ENCODE peak calls at places on chromosomes 16 and 17, in eight cellular contexts. S is prostate gland, T is iPS DF 6.9, A is right cardiac atrium, N is ascending aorta, R is RWPE1, K is caudate nucleus, B is brain microvascular endothelial cell. C is an unnamed sample.

GRCh38 chr16:9260665-9261064 is 169.2 kb downstream of the HAPSTR1 start:
- DNase-seq in K (no peak), R (no peak), S (no peak), A (no peak), B (no peak), T (no peak), N (no peak), C (no peak)

GRCh38 chr16:73171380-73171779 is 123.5 kb upstream of the ZFHX3 start:
- DNase-seq in S (no peak), K (no peak), A (no peak), T (no peak), N (no peak), R (peak), B (no peak), C (no peak)

GRCh38 chr17:46184696-46185095 is 8.5 kb downstream of the KANSL1 start:
- DNase-seq in R (no peak), A (no peak), S (no peak), T (no peak), K (no peak), N (no peak), B (no peak), C (no peak)

GRCh38 chr16:69176033-69176780 is 10.8 kb upstream of the SNTB2 start:
- DNase-seq in K (no peak), R (no peak), S (no peak), B (peak), T (no peak), N (peak), A (no peak), C (peak)

GRCh38 chr17:81162491-81162890 is 2.8 kb upstream of the PVALEF start:
- DNase-seq in R (no peak), B (no peak), K (no peak), S (no peak), A (no peak), N (no peak), T (no peak), C (no peak)

GRCh38 chr16:30924086-30924714 is 828 bp downstream of the FBXL19 start:
- DNase-seq in A (peak), R (no peak), N (peak), B (no peak), S (no peak), T (no peak), K (no peak), C (no peak)

GRCh38 chr17:45411348-45412105 is 21.1 kb downstream of the ARHGAP27 start:
- DNase-seq in B (no peak), T (no peak), A (no peak), K (no peak), S (no peak), R (no peak), N (no peak), C (no peak)

GRCh38 chr16:2486645-2487516 is 12.0 kb downstream of the TBC1D24 start:
- DNase-seq in B (no peak), S (peak), T (no peak), K (no peak), A (peak), R (no peak), N (no peak), C (no peak)

GRCh38 chr17:44847581-44847980 is at the start of gene HIGD1B:
- DNase-seq in K (no peak), S (no peak), A (no peak), B (no peak), T (no peak), N (no peak), R (no peak), C (no peak)

GRCh38 chr16:1780677-1781072 is 1.7 kb downstream of the SPSB3 start:
- DNase-seq in N (no peak), B (no peak), T (no peak), K (no peak), S (no peak), A (peak), R (no peak), C (no peak)

GRCh38 chr17:75959046-75959838 is 18.4 kb upstream of the FBF1 start:
- DNase-seq in R (no peak), S (no peak), N (no peak), K (no peak), T (no peak), A (no peak), B (no peak), C (no peak)

GRCh38 chr17:2057130-2057713 is 2.3 kb downstream of the HIC1 start:
- DNase-seq in A (no peak), R (no peak), K (no peak), B (no peak), T (no peak), N (no peak), S (no peak), C (no peak)

GRCh38 chr17:5031365-5032082 is 3.7 kb downstream of the SLC52A1 start:
- DNase-seq in B (peak), T (peak), S (peak), R (peak), N (peak), K (peak), A (peak), C (peak)

GRCh38 chr16:84643677-84644076 is 4.6 kb upstream of the KLHL36 start:
- DNase-seq in B (no peak), K (no peak), S (no peak), T (no peak), R (peak), A (no peak), N (no peak), C (peak)

GRCh38 chr17:59420901-59421300 is 89.4 kb downstream of the YPEL2 start:
- DNase-seq in S (no peak), R (no peak), B (no peak), N (no peak), K (no peak), A (no peak), T (no peak), C (no peak)

GRCh38 chr17:34254651-34255380 is at the start of gene CCL2:
- DNase-seq in R (peak), N (peak), K (no peak), A (peak), B (peak), S (peak), T (peak), C (no peak)

GRCh38 chr17:63700528-63701441 is 860 bp upstream of the LIMD2 start:
- DNase-seq in B (peak), R (no peak), K (peak), A (peak), S (no peak), N (peak), T (no peak), C (no peak)

GRCh38 chr16:6106061-6106460 is 1008.5 kb upstream of the EEF2KMT start:
- DNase-seq in A (no peak), S (no peak), T (no peak), K (no peak), B (no peak), R (no peak), N (no peak), C (no peak)

GRCh38 chr16:28623172-28623711 is 13.4 kb upstream of the SULT1A1 start:
- DNase-seq in N (no peak), A (peak), R (peak), T (no peak), S (no peak), B (no peak), K (no peak), C (peak)

GRCh38 chr17:33038740-33039139 is 47.1 kb downstream of the SPACA3 start:
- DNase-seq in T (peak), K (no peak), N (no peak), B (no peak), R (peak), S (no peak), A (peak), C (peak)

GRCh38 chr17:69967910-69968411 is 107.1 kb upstream of the KCNJ16 start:
- DNase-seq in B (peak), N (no peak), T (no peak), A (no peak), S (no peak), R (no peak), K (no peak), C (peak)

GRCh38 chr17:50102164-50102991 is 7.2 kb downstream of the PDK2 start:
- DNase-seq in S (no peak), R (no peak), B (no peak), N (no peak), K (peak), A (peak), T (no peak), C (no peak)

GRCh38 chr16:16045879-16046278 is 96.5 kb downstream of the ABCC1 start:
- DNase-seq in R (no peak), S (no peak), K (no peak), N (no peak), T (no peak), B (no peak), A (no peak), C (no peak)

GRCh38 chr16:19029980-19030379 is 37.4 kb upstream of the COQ7 start:
- DNase-seq in K (no peak), R (no peak), A (no peak), S (no peak), B (no peak), N (no peak), T (no peak), C (no peak)

GRCh38 chr16:19027416-19027815 is 40.0 kb upstream of the COQ7 start:
- DNase-seq in S (no peak), K (no peak), B (no peak), T (no peak), R (no peak), A (no peak), N (no peak), C (no peak)

GRCh38 chr16:19033761-19034160 is 33.7 kb upstream of the COQ7 start:
- DNase-seq in N (no peak), R (no peak), S (no peak), K (no peak), B (no peak), T (no peak), A (no peak), C (no peak)

GRCh38 chr16:19031738-19032137 is 35.7 kb upstream of the COQ7 start:
- DNase-seq in B (no peak), N (no peak), R (no peak), A (no peak), T (no peak), K (no peak), S (no peak), C (no peak)
- H3K27ac ChIP-seq in B (no peak), N (no peak), R (no peak), A (no peak), T (no peak), K (no peak), S (no peak), C (no peak)

GRCh38 chr16:67834242-67834614 is 7.9 kb upstream of the THAP11 start:
- DNase-seq in N (no peak), B (no peak), R (no peak), A (no peak), K (no peak), S (no peak), T (no peak), C (no peak)
- H3K27ac ChIP-seq in N (peak), B (no peak), R (peak), A (peak), K (peak), S (no peak), T (no peak), C (no peak)

GRCh38 chr17:4019400-4019799 is 55.2 kb upstream of the ATP2A3 start:
- DNase-seq in R (no peak), T (no peak), B (no peak), N (no peak), A (no peak), S (no peak), K (no peak), C (no peak)
- H3K27ac ChIP-seq in R (no peak), T (no peak), B (no peak), N (no peak), A (no peak), S (no peak), K (no peak), C (no peak)

DNA sequence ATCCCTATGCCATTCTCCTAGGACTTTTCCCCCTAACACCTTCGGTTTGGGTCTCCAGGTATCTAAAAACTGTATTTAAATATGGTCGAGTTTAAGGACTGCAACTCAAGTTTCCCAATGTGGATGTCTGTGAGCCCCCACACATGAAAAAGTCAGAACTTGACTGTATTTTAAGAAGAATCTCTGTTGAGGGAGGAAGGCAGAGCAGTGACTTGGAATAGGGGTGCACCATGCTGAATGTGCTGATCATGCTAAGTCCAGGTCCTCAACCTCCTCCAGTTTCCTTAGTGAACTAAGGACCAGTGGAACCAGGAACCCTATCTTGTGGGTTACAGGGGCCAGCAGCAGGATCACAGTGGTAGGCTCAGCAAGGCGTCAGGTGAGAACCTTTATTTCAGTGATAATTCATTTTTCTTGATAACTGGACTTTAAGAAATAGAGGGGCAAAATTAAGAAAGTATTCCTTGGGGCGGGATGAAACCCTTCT is 19.5 kb downstream of the GRB7 start:
- DNase-seq in R (no peak), A (no peak), T (no peak), B (no peak), K (no peak), N (no peak), S (no peak), C (no peak)
- H3K27ac ChIP-seq in R (no peak), A (no peak), T (no peak), B (no peak), K (no peak), N (no peak), S (no peak), C (no peak)

GRCh38 chr16:56234737-56235136 is 43.4 kb downstream of the GNAO1 start:
- DNase-seq in K (no peak), B (no peak), A (no peak), T (no peak), R (no peak), S (no peak), N (no peak), C (no peak)

GRCh38 chr16:56233795-56234566 is 42.7 kb downstream of the GNAO1 start:
- DNase-seq in S (no peak), K (no peak), A (no peak), T (no peak), N (no peak), B (no peak), R (no peak), C (no peak)

GRCh38 chr16:56237451-56237930 is 46.2 kb downstream of the GNAO1 start:
- DNase-seq in A (no peak), K (peak), N (peak), T (no peak), R (no peak), S (no peak), B (no peak), C (no peak)

GRCh38 chr16:56241596-56241995 is 50.3 kb downstream of the GNAO1 start:
- DNase-seq in S (no peak), K (no peak), A (no peak), B (no peak), N (peak), T (no peak), R (no peak), C (peak)

GRCh38 chr16:56238188-56238587 is 46.9 kb downstream of the GNAO1 start:
- DNase-seq in N (peak), S (no peak), K (no peak), T (no peak), B (no peak), A (no peak), R (no peak), C (no peak)
- H3K27ac ChIP-seq in N (no peak), S (no peak), K (peak), T (no peak), B (no peak), A (no peak), R (no peak), C (no peak)

GRCh38 chr17:27601069-27601974 is 29.7 kb upstream of the LGALS9 start:
- DNase-seq in N (peak), T (peak), B (peak), A (peak), K (peak), R (peak), S (peak), C (peak)
- H3K27ac ChIP-seq in N (no peak), T (no peak), B (no peak), A (no peak), K (no peak), R (no peak), S (no peak), C (no peak)

GRCh38 chr17:42247734-42248133 is 28.5 kb downstream of the STAT5B start:
- DNase-seq in K (no peak), A (no peak), T (no peak), S (no peak), B (peak), N (no peak), R (no peak), C (peak)
- H3K27ac ChIP-seq in K (no peak), A (peak), T (no peak), S (peak), B (peak), N (peak), R (no peak), C (no peak)

DNA sequence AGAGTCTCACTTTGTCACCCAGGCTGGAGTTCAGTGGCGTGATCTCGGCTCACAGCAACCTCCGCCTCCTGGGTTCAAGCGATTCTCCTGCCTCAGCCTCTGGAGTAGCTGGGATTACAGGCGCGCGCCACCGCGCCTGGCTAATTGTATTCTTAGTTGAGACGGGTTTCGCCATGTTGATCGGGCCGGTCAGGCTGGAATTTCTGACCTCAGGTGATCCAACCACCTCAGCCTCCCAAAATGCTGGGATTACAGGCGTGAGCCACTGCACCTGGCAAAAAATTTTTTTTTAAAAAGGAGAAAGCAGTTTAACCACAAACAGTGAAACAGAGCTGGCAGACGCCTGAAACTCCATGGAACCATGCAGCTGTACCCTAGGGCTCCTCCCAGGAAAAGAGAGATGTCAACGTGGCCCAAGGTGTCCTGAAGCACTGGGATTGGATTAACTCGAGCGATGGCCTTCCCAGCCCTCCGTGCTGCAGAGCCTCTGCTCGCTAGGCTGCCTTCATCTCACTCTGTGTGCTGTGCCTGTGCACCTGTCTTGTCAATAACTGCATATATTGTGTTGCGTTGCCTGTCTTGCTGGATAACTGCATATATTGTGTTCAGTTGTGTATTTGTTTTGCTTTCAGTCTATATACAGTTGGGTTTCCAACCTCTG is 29.6 kb upstream of the FOXK2 start:
- DNase-seq in T (no peak), S (no peak), N (no peak), K (no peak), R (no peak), A (peak), B (no peak), C (no peak)
- H3K27ac ChIP-seq in T (no peak), S (no peak), N (peak), K (no peak), R (peak), A (no peak), B (no peak), C (no peak)

GRCh38 chr17:3532106-3532858 is 25.3 kb downstream of the TRPV3 start:
- DNase-seq in T (no peak), R (no peak), S (no peak), N (no peak), B (no peak), A (no peak), K (no peak), C (no peak)
- H3K27ac ChIP-seq in T (no peak), R (no peak), S (no peak), N (no peak), B (no peak), A (no peak), K (peak), C (no peak)

GRCh38 chr16:68031951-68032350 is 8.9 kb downstream of the DUS2 start:
- DNase-seq in R (peak), T (no peak), N (no peak), B (peak), S (no peak), A (no peak), K (no peak), C (peak)
- H3K27ac ChIP-seq in R (peak), T (no peak), N (no peak), B (peak), S (no peak), A (no peak), K (no peak), C (no peak)

C was measured in mammary epithelial cell.